ENCODE peak calls at places on chromosomes 7 and 10, in six cellular contexts. R is HCT116, V is HepG2, W is H1, Y is SK-N-SH, Z is GM12878. T is an unnamed sample.

GRCh38 chr7:6256709-6257535 is 15.5 kb downstream of the CYTH3 start:
- DNase-seq in Z (peak; percentile 89), R (no peak), W (no peak), V (peak; percentile 36), Y (no peak), T (no peak)

GRCh38 chr7:41232086-41232485 is 470.8 kb downstream of the INHBA start:
- DNase-seq in Z (no peak), R (no peak), Y (no peak), W (no peak), V (no peak), T (no peak)

GRCh38 chr10:106310596-106310995 is 853.9 kb downstream of the SORCS1 start:
- DNase-seq in Y (no peak), W (peak; percentile 3), V (no peak), Z (no peak), R (no peak), T (no peak)

GRCh38 chr10:89419548-89419947 is 5.2 kb downstream of the IFIT5 start:
- DNase-seq in W (no peak), Y (peak; percentile 9), R (no peak), V (no peak), Z (no peak), T (no peak)

GRCh38 chr10:70478191-70479160 is at the start of gene PALD1:
- DNase-seq in W (no peak), Y (peak; percentile 96), R (peak; percentile 48), Z (no peak), V (no peak), T (peak; percentile 22)

GRCh38 chr10:80131499-80131901 is 1.0 kb upstream of the PLAC9 start:
- DNase-seq in Y (no peak), R (no peak), V (no peak), Z (no peak), W (no peak), T (no peak)

GRCh38 chr7:16811555-16811954 is 6.8 kb upstream of the AGR2 start:
- DNase-seq in V (no peak), W (no peak), Y (no peak), R (no peak), Z (no peak), T (peak; percentile 34)

GRCh38 chr10:100653957-100654834 is 91.2 kb upstream of the PAX2 start:
- DNase-seq in Z (no peak), Y (peak; percentile 81), V (no peak), W (no peak), R (no peak), T (no peak)

GRCh38 chr7:150909192-150909591 is 56.9 kb downstream of the AOC1 start:
- DNase-seq in V (no peak), Z (no peak), R (no peak), W (no peak), Y (peak; percentile 21), T (no peak)

GRCh38 chr10:131738396-131738735 is 162.4 kb upstream of the PPP2R2D start:
- DNase-seq in Z (no peak), W (no peak), V (no peak), Y (no peak), R (no peak), T (no peak)

GRCh38 chr7:34991938-34992840 is 45.1 kb downstream of the DPY19L1 start:
- DNase-seq in Z (peak; percentile 23), Y (no peak), V (no peak), W (no peak), R (peak; percentile 39), T (no peak)

GRCh38 chr7:32044739-32045138 is 25.5 kb downstream of the PDE1C start:
- DNase-seq in V (no peak), W (no peak), Z (no peak), Y (no peak), R (no peak), T (no peak)

GRCh38 chr7:99120916-99121315 is 23.0 kb downstream of the SMURF1 start:
- DNase-seq in W (no peak), Y (no peak), V (no peak), Z (no peak), R (no peak), T (no peak)

GRCh38 chr7:43138710-43139601 is 26.5 kb downstream of the HECW1 start:
- DNase-seq in V (no peak), R (no peak), Z (no peak), Y (no peak), W (no peak), T (no peak)

GRCh38 chr10:71748671-71749191 is 24.6 kb downstream of the VSIR start:
- DNase-seq in R (no peak), Z (peak; percentile 58), W (no peak), V (no peak), Y (peak; percentile 55), T (no peak)

GRCh38 chr10:78644550-78644949 is 424.2 kb upstream of the ZMIZ1 start:
- DNase-seq in R (no peak), Y (no peak), W (no peak), Z (no peak), V (no peak), T (no peak)

GRCh38 chr10:124005991-124006392 is 87.4 kb downstream of the CHST15 start:
- DNase-seq in Z (no peak), V (no peak), Y (no peak), W (no peak), R (no peak), T (no peak)

GRCh38 chr10:102424916-102425315 is 4.3 kb downstream of the FBXL15 start:
- DNase-seq in Y (no peak), V (no peak), Z (no peak), W (no peak), R (no peak), T (no peak)

GRCh38 chr7:151113344-151114150 is 27.3 kb downstream of the AGAP3 start:
- DNase-seq in Y (peak; percentile 97), R (peak; percentile 76), W (no peak), V (no peak), Z (no peak), T (peak; percentile 82)

GRCh38 chr7:110534241-110534931 is 556.5 kb upstream of the LRRN3 start:
- DNase-seq in Y (peak; percentile 55), W (no peak), V (peak; percentile 4), R (no peak), Z (no peak), T (peak; percentile 3)

GRCh38 chr7:110531186-110531585 is 559.7 kb upstream of the LRRN3 start:
- DNase-seq in R (no peak), V (no peak), W (no peak), Z (no peak), Y (no peak), T (no peak)

DNA sequence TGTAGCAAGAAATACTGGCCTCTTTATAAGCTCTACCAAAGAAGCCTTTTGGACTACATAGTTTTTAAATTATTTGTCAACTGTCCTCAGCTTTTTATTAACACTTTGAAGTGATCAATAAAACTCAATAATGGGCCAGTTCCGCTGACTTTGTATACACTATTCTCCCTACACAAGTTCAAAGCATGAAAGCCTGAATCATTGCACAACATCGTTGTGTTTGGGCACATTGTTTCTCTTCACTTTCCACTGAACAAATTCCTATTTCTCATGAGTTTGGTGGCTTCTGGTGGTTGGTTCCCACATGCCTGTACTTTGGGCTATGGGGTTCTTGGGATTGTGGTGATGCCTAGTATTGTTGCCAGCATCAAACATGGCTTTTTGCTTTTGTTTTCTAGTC is 561.8 kb upstream of the LRRN3 start:
- DNase-seq in V (peak; percentile 42), Y (no peak), R (no peak), W (no peak), Z (no peak), T (no peak)
- TF ChIP-seq JUND in V (no peak), Y (no peak), R (no peak), W (no peak), Z (no peak), T (no peak)

GRCh38 chr7:14905764-14906163 is 3.2 kb upstream of the DGKB start:
- DNase-seq in W (no peak), V (no peak), R (no peak), Z (no peak), Y (no peak), T (no peak)

GRCh38 chr7:14899065-14899464 is 3.5 kb downstream of the DGKB start:
- DNase-seq in Z (no peak), W (no peak), V (no peak), R (no peak), Y (no peak), T (no peak)

GRCh38 chr7:14900051-14900450 is 2.5 kb downstream of the DGKB start:
- DNase-seq in V (no peak), Z (no peak), R (no peak), W (no peak), Y (no peak), T (no peak)

GRCh38 chr7:14902589-14902963 is at the start of gene DGKB:
- DNase-seq in W (no peak), R (no peak), Y (peak; percentile 52), Z (no peak), V (no peak), T (peak; percentile 29)
- TF ChIP-seq JUND in W (no peak), R (no peak), Y (no peak), Z (no peak), V (no peak), T (no peak)

DNA sequence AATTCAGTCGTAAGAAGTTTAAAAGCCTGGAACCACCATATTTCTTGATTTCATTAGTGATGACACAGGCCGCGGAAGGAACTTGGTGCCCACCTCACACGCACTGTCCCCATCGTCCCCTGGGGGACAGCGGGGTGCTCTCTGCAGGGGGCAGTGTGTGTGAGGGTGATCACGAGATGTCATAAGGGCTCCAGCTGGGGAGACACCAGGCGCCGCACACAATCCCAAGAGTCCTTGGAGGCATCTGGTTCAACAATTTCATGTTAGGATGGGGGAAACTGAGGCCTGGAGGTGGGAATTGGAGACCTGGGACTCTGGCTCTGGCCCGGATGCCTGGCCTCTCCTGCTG is 66.4 kb downstream of the ELFN1 start:
- DNase-seq in R (no peak), W (no peak), Y (no peak), Z (no peak), V (no peak), T (no peak)
- TF ChIP-seq JUND in R (no peak), W (no peak), Y (no peak), Z (no peak), V (no peak), T (no peak)

GRCh38 chr10:13115832-13116793 is 16.1 kb downstream of the OPTN start:
- DNase-seq in V (no peak), R (no peak), Z (no peak), Y (no peak), W (no peak), T (no peak)

GRCh38 chr10:13121500-13121854 is 21.5 kb downstream of the OPTN start:
- DNase-seq in R (no peak), Y (no peak), Z (no peak), W (no peak), V (no peak), T (no peak)

GRCh38 chr10:13118784-13119133 is 18.8 kb downstream of the OPTN start:
- DNase-seq in Z (no peak), R (no peak), W (no peak), V (no peak), Y (no peak), T (no peak)

GRCh38 chr10:13117842-13118783 is 18.1 kb downstream of the OPTN start:
- DNase-seq in V (no peak), Y (no peak), W (no peak), R (no peak), Z (no peak), T (no peak)

DNA sequence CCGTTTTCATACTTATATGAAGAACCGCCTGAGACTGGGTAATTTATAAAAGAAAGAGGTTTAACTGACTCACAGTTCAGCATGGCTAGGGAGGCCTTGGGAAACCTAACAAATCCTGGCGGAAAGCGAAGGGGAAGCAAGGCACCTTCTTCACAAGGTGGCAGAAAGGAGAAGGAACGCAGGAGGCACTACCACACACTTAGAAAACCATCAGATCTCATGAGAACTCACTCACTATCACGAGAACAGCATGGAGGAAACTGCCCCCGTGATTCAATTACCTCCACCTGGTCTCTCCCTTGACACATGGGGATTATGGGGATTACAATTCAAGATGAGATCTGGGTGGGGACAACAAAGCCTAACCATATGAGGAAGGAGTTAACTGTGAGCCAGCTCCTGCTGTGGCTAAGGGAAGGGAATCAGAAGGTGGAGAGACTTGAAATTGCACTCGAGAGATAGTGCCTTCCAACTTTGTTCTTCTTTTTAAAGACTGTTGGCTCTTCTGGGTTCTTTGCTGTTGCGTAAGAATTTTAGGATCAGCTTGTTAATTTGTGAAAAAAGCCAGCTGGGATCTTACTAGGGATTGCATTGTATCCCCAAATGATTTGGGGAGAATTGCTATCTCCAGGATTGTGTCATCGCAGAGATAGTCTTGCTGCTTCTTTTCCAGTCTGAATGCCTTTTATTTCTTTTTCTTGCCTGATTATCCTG is 21.0 kb downstream of the OPTN start:
- DNase-seq in V (no peak), W (no peak), R (no peak), Z (no peak), Y (no peak), T (no peak)
- TF ChIP-seq JUND in V (no peak), W (no peak), R (no peak), Z (no peak), Y (no peak), T (no peak)

T was measured in T47D.